ENCODE peak calls at places on chromosomes 1 and 21, in nine cellular contexts. X is Calu3, W is progenitor cell of endocrine pancreas, Y is ovary, E is heart left ventricle, M is left ventricle myocardium inferior, N is epithelial cell of esophagus, J is GM13977, C is A549. T is an unnamed sample.

GRCh38 chr1:165914136-165914798 is 86.9 kb downstream of the UCK2 start:
- DNase-seq in C (peak; percentile 76), W (peak; percentile 46), Y (peak; percentile 40), X (peak; percentile 75), M (no peak), J (peak; percentile 74), E (no peak), N (peak; percentile 81), T (peak; percentile 76)

GRCh38 chr1:145849356-145850165 is 4.1 kb downstream of the NUDT17 start:
- DNase-seq in W (no peak), X (no peak), N (peak; percentile 26), M (no peak), E (no peak), J (no peak), Y (no peak), C (no peak), T (peak; percentile 19)

GRCh38 chr1:39969048-39969447 is 14.1 kb downstream of the MFSD2A start:
- DNase-seq in J (no peak), C (no peak), Y (no peak), N (peak; percentile 75), X (no peak), M (no peak), W (no peak), E (no peak), T (no peak)

GRCh38 chr1:93036672-93037071 is 42.4 kb upstream of the MTF2 start:
- DNase-seq in J (no peak), C (no peak), N (no peak), Y (no peak), E (no peak), W (no peak), M (no peak), X (no peak), T (no peak)

GRCh38 chr1:204742676-204743075 is 57.1 kb upstream of the LRRN2 start:
- DNase-seq in E (no peak), J (no peak), Y (no peak), C (no peak), W (no peak), X (no peak), M (no peak), N (no peak), T (no peak)

GRCh38 chr1:35120458-35121133 is 41.4 kb downstream of the ZMYM1 start:
- DNase-seq in N (no peak), W (no peak), X (no peak), Y (peak; percentile 24), M (peak; percentile 15), E (no peak), C (no peak), J (peak; percentile 64), T (no peak)

GRCh38 chr1:20370628-20371200 is 80.0 kb downstream of the VWA5B1 start:
- DNase-seq in Y (no peak), J (no peak), W (no peak), M (no peak), N (no peak), C (no peak), E (no peak), X (no peak), T (no peak)

GRCh38 chr1:119276558-119276957 is 92.0 kb upstream of the HAO2 start:
- DNase-seq in J (no peak), E (no peak), X (peak; percentile 8), Y (no peak), W (no peak), M (no peak), N (peak; percentile 57), C (no peak), T (no peak)

GRCh38 chr1:161198206-161198876 is 513 bp downstream of the ADAMTS4 start:
- DNase-seq in X (peak; percentile 37), E (peak; percentile 53), C (no peak), W (peak; percentile 38), J (no peak), N (no peak), M (peak; percentile 34), Y (peak; percentile 50), T (peak; percentile 56)

GRCh38 chr1:36975642-36976041 is 58.7 kb downstream of the GRIK3 start:
- DNase-seq in M (no peak), J (no peak), C (no peak), N (no peak), E (no peak), Y (no peak), X (no peak), W (no peak), T (no peak)

GRCh38 chr1:20166047-20166446 is 19.8 kb upstream of the UBXN10 start:
- DNase-seq in C (no peak), Y (peak; percentile 29), M (no peak), N (peak; percentile 46), W (no peak), X (no peak), J (no peak), E (no peak), T (no peak)

GRCh38 chr21:14862794-14863720 is 201.7 kb downstream of the NRIP1 start:
- DNase-seq in X (peak; percentile 21), Y (no peak), M (no peak), W (no peak), C (no peak), N (peak; percentile 22), J (no peak), E (no peak), T (peak; percentile 17)

GRCh38 chr1:36894824-36895223 is 139.5 kb downstream of the GRIK3 start:
- DNase-seq in E (no peak), M (no peak), J (no peak), N (no peak), W (no peak), C (no peak), X (no peak), Y (no peak), T (no peak)

GRCh38 chr1:110312188-110313121 is 26.7 kb upstream of the RBM15 start:
- DNase-seq in X (peak; percentile 78), W (peak; percentile 71), E (peak; percentile 85), N (peak; percentile 80), J (peak; percentile 67), C (peak; percentile 42), M (peak; percentile 80), Y (peak; percentile 78), T (peak; percentile 83)

GRCh38 chr1:155127672-155128468 is at the start of gene EFNA1:
- DNase-seq in E (peak; percentile 74), N (peak; percentile 73), M (peak; percentile 75), J (peak; percentile 67), X (peak; percentile 79), Y (peak; percentile 44), C (no peak), W (peak; percentile 37), T (peak; percentile 73)

GRCh38 chr1:176719478-176719877 is 256.5 kb downstream of the PAPPA2 start:
- DNase-seq in W (no peak), N (no peak), J (no peak), C (no peak), E (no peak), X (no peak), M (no peak), Y (no peak), T (no peak)

GRCh38 chr1:51535006-51535592 is 16.0 kb upstream of the EPS15 start:
- DNase-seq in Y (peak; percentile 47), W (no peak), E (no peak), C (peak; percentile 20), N (peak; percentile 54), X (peak; percentile 55), J (no peak), M (peak; percentile 18), T (peak; percentile 46)

GRCh38 chr21:46635324-46636180 is at the start of gene PRMT2:
- DNase-seq in Y (peak; percentile 98), M (peak; percentile 96), J (peak; percentile 100), E (peak; percentile 99), X (peak; percentile 96), C (peak; percentile 93), W (peak; percentile 99), N (peak; percentile 96), T (peak; percentile 99)
- TF ChIP-seq CTCF in Y (no peak), M (no peak), J (no peak), E (no peak), X (no peak), C (no peak), W (no peak), N (no peak), T (no peak)

GRCh38 chr1:221777434-221778072 is 35.7 kb upstream of the DUSP10 start:
- DNase-seq in M (no peak), W (no peak), Y (no peak), C (no peak), E (no peak), X (no peak), N (no peak), J (peak; percentile 54), T (no peak)
- TF ChIP-seq CTCF in M (no peak), W (no peak), Y (no peak), C (no peak), E (no peak), X (no peak), N (no peak), J (no peak), T (no peak)

GRCh38 chr21:20877976-20878375 is 120.2 kb upstream of the NCAM2 start:
- DNase-seq in X (no peak), M (no peak), Y (no peak), C (no peak), N (no peak), W (no peak), J (no peak), E (no peak), T (no peak)

GRCh38 chr21:20874202-20874601 is 124.0 kb upstream of the NCAM2 start:
- DNase-seq in E (no peak), W (no peak), J (no peak), C (no peak), M (no peak), N (no peak), Y (no peak), X (no peak), T (no peak)

DNA sequence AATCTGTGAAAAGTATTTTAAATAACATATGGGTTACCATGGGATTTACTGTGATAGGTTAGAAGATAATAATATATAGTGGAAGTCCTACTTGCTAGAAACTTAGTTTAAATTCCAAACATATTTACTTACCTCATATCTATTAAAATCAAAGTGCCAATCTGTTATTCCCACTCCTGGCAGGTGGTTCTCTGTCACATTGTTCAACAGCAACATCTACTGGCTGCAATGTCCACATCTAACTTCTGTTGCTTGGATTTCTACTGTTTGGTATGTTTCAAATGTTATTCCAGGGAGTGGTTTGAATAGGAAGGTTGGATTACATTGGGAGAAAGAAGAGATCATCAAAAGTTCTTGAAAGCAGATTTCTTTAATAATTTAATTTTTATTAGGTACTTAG is 122.5 kb upstream of the NCAM2 start:
- DNase-seq in Y (no peak), M (no peak), E (no peak), W (no peak), J (no peak), X (no peak), N (no peak), C (no peak), T (no peak)
- TF ChIP-seq CTCF in Y (no peak), M (no peak), E (no peak), W (peak; percentile 27), J (no peak), X (no peak), N (no peak), C (no peak), T (no peak)

DNA sequence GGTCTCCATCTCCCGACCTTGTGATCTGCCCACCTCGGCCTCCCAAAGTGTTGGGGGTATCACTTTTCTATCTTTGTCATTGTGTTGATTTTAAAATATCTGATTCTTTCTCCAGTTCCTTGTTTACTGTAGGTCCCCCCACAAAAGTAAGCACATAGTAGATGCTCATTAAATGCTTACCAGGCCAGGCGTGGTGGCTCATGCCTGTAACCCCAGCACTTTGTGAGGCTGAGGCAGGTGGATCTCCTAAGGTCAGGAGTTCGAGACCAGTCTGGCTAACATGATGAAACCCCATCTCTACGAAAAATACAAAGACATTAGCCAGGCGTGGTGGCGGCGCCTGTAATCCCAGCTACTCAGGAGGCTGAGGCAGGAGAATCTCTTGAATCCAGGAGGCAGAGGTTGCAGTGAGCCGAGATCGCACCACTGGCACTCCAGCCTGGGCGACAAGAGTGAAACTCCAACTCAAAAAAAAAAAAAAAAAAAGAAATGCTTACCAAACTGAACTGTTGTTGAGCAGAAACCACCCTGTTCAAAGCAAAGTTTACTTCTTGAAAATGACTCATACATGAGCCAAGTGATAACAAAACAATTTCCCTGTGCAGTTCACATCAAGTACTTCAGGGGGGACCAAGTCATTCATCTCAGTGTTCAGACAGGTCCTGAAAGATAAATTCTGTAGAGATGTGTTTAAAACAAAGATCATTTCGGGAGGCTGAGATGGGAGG is 24.3 kb upstream of the NID1 start:
- DNase-seq in M (no peak), J (no peak), X (no peak), W (no peak), Y (no peak), C (no peak), N (peak; percentile 51), E (no peak), T (no peak)
- TF ChIP-seq CTCF in M (no peak), J (no peak), X (no peak), W (no peak), Y (no peak), C (no peak), N (no peak), E (no peak), T (no peak)

T was measured in endothelial cell.